ENCODE peak calls at places on chromosomes 2 and 18, in ten cellular contexts. Z, G, P, U, X, K, N, F, E and J are unnamed samples.

GRCh38 chr2:120659275-120659952 is 76.3 kb upstream of the GLI2 start:
- DNase-seq in Z (no peak), G (no peak), P (no peak), U (no peak), X (no peak), K (no peak), N (no peak), F (no peak), E (no peak), J (no peak)

GRCh38 chr18:21897811-21898210 is 157.2 kb downstream of the MIB1 start:
- DNase-seq in Z (peak), G (no peak), P (peak), U (peak), X (no peak), K (no peak), N (no peak), F (peak), E (no peak), J (no peak)

GRCh38 chr2:195489101-195489500 is 167.9 kb upstream of the SLC39A10 start:
- DNase-seq in Z (no peak), G (no peak), P (no peak), U (no peak), X (no peak), K (no peak), N (no peak), F (no peak), E (no peak), J (no peak)

GRCh38 chr18:3995476-3996102 is 459.5 kb downstream of the DLGAP1 start:
- DNase-seq in Z (peak), G (no peak), P (peak), U (peak), X (no peak), K (peak), N (no peak), F (peak), E (no peak), J (no peak)

GRCh38 chr2:145199052-145199451 is 679.1 kb upstream of the ZEB2 start:
- DNase-seq in Z (peak), G (no peak), P (no peak), U (no peak), X (no peak), K (no peak), N (no peak), F (no peak), E (no peak), J (no peak)

GRCh38 chr2:28096421-28096820 is 205.9 kb downstream of the BABAM2 start:
- DNase-seq in Z (no peak), G (no peak), P (no peak), U (no peak), X (no peak), K (no peak), N (no peak), F (no peak), E (no peak), J (no peak)

GRCh38 chr2:14712091-14712490 is 79.6 kb downstream of the LRATD1 start:
- DNase-seq in Z (no peak), G (no peak), P (no peak), U (no peak), X (no peak), K (no peak), N (no peak), F (no peak), E (no peak), J (no peak)

GRCh38 chr2:180696005-180696404 is 284.4 kb upstream of the UBE2E3 start:
- DNase-seq in Z (peak), G (no peak), P (no peak), U (no peak), X (no peak), K (no peak), N (no peak), F (no peak), E (no peak), J (no peak)

GRCh38 chr2:207692206-207693065 is 19.0 kb upstream of the CCNYL1 start:
- DNase-seq in Z (peak), G (peak), P (peak), U (peak), X (peak), K (peak), N (no peak), F (peak), E (no peak), J (peak)

GRCh38 chr2:239186516-239186915 is 214.3 kb downstream of the HDAC4 start:
- DNase-seq in Z (no peak), G (no peak), P (no peak), U (no peak), X (no peak), K (no peak), N (no peak), F (no peak), E (no peak), J (peak)

GRCh38 chr2:202269585-202269984 is 4.0 kb downstream of the NOP58 start:
- DNase-seq in Z (no peak), G (no peak), P (no peak), U (no peak), X (no peak), K (peak), N (no peak), F (no peak), E (no peak), J (no peak)

GRCh38 chr2:196252408-196253114 is 81.2 kb upstream of the STK17B start:
- DNase-seq in Z (no peak), G (no peak), P (no peak), U (peak), X (no peak), K (no peak), N (no peak), F (no peak), E (no peak), J (no peak)